ENCODE peak calls at places on chromosomes 12 and 14, in five cellular contexts. One of them, this sample, is unnamed.

GRCh38 chr12:51270067-51270846 is at the start of gene SMAGP:
- DNase-seq in SK-N-SH: peak
- DNase-seq in GM12878: no peak
- DNase-seq in HepG2: peak
- DNase-seq in K562: peak
- DNase-seq in this sample: no peak

GRCh38 chr12:51326762-51327439 is 2.9 kb upstream of the BIN2 start:
- DNase-seq in K562: peak
- DNase-seq in SK-N-SH: no peak
- DNase-seq in HepG2: no peak
- DNase-seq in GM12878: peak
- DNase-seq in this sample: peak

GRCh38 chr12:19799216-19799615 is 359.9 kb downstream of the AEBP2 start:
- DNase-seq in SK-N-SH: no peak
- DNase-seq in K562: no peak
- DNase-seq in GM12878: no peak
- DNase-seq in HepG2: no peak
- DNase-seq in this sample: no peak

GRCh38 chr12:130641571-130642184 is 74.4 kb downstream of the RIMBP2 start:
- DNase-seq in HepG2: no peak
- DNase-seq in SK-N-SH: no peak
- DNase-seq in K562: no peak
- DNase-seq in GM12878: no peak
- DNase-seq in this sample: no peak

GRCh38 chr12:28759334-28759733 is 389.7 kb upstream of the FAR2 start:
- DNase-seq in K562: no peak
- DNase-seq in SK-N-SH: no peak
- DNase-seq in HepG2: peak
- DNase-seq in GM12878: no peak
- DNase-seq in this sample: no peak

GRCh38 chr12:97995578-97995977 is 519.8 kb upstream of the TMPO start:
- DNase-seq in K562: no peak
- DNase-seq in GM12878: no peak
- DNase-seq in SK-N-SH: no peak
- DNase-seq in HepG2: no peak
- DNase-seq in this sample: no peak

GRCh38 chr14:64755661-64756265 is 51.5 kb downstream of the PLEKHG3 start:
- DNase-seq in HepG2: no peak
- DNase-seq in GM12878: no peak
- DNase-seq in K562: no peak
- DNase-seq in SK-N-SH: no peak
- DNase-seq in this sample: no peak

GRCh38 chr12:92438641-92439396 is 264.0 kb upstream of the PLEKHG7 start:
- DNase-seq in SK-N-SH: no peak
- DNase-seq in HepG2: no peak
- DNase-seq in GM12878: no peak
- DNase-seq in K562: no peak
- DNase-seq in this sample: no peak

GRCh38 chr12:47223848-47224213 is 144.1 kb upstream of the AMIGO2 start:
- DNase-seq in HepG2: peak
- DNase-seq in GM12878: no peak
- DNase-seq in SK-N-SH: no peak
- DNase-seq in K562: no peak
- DNase-seq in this sample: no peak

GRCh38 chr14:25108959-25109358 is 59.0 kb upstream of the STXBP6 start:
- DNase-seq in HepG2: peak
- DNase-seq in GM12878: no peak
- DNase-seq in K562: no peak
- DNase-seq in SK-N-SH: no peak
- DNase-seq in this sample: no peak

GRCh38 chr14:76957224-76957881 is 71.2 kb downstream of the IRF2BPL start:
- DNase-seq in GM12878: no peak
- DNase-seq in HepG2: no peak
- DNase-seq in K562: no peak
- DNase-seq in SK-N-SH: peak
- DNase-seq in this sample: no peak

GRCh38 chr14:59690426-59690825 is 113.8 kb upstream of the CCDC175 start:
- DNase-seq in GM12878: no peak
- DNase-seq in K562: no peak
- DNase-seq in HepG2: no peak
- DNase-seq in SK-N-SH: no peak
- DNase-seq in this sample: no peak

GRCh38 chr12:70787612-70788011 is 132.9 kb downstream of the PTPRR start:
- DNase-seq in K562: no peak
- DNase-seq in HepG2: no peak
- DNase-seq in GM12878: no peak
- DNase-seq in SK-N-SH: peak
- DNase-seq in this sample: no peak

GRCh38 chr14:69260979-69261605 is 1.1 kb downstream of the GALNT16 start:
- DNase-seq in HepG2: no peak
- DNase-seq in GM12878: no peak
- DNase-seq in K562: peak
- DNase-seq in SK-N-SH: peak
- DNase-seq in this sample: no peak

DNA sequence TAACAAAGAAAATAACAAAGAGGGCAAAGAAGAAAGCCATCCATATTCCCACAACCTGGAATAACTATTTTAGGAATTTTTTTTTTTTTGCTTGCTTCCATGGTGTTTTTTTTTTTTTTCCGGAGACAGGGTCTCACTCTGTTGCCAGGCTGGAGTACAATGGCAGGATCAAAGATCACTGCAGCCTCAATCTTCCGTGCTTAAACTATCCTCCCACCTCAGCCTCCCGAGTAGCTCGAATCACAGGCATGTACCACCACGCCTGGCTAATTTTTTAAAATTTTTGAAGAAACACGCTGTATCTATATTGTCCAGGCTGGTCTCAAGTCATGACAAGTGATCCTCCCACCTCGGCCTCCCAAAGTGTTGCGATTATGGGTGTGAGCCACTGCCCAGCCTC is 20.2 kb upstream of the ARID4A start:
- DNase-seq in GM12878: no peak
- DNase-seq in K562: no peak
- DNase-seq in SK-N-SH: no peak
- DNase-seq in HepG2: no peak
- DNase-seq in this sample: no peak
- TF ChIP-seq GABPA in GM12878: no peak
- TF ChIP-seq GABPA in K562: no peak
- TF ChIP-seq GABPA in SK-N-SH: no peak
- TF ChIP-seq GABPA in HepG2: no peak
- TF ChIP-seq GABPA in this sample: no peak

DNA sequence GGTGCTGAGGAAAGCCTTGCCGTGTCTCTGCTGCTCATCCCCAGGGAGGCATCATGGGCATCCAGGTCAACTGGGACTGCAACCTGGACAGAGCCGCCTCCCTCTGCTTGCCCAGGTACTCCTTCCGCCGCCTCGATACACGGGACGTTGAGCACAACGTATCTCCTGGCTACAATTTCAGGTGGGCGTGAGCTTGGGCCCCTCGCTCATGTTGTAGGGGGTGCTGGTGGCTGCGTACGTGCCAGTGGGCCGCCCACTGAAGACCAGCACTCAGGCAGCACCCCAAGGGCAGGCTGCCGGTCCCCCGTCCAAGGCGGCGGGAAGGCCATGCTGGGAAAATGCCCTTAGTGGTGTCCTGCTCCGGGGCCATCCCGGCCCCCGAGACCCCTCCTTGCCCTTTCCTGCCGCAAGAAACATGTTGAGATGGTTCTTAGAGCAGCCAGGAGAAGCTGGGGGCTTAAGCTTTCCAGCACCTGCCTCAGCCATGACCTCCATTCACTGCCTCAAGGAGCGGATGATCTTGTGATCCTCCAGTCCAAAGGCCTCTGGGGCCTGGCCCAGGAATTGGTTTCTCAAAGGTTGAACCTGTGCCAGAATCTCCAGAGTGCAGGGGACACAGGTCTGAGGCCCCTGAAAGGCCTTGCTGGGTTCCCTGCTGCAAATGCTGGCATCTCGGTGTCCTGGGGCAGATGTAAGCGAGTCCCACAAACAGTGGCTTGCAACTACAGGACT is 19.2 kb downstream of the P2RX4 start:
- DNase-seq in GM12878: no peak
- DNase-seq in SK-N-SH: peak
- DNase-seq in K562: no peak
- DNase-seq in HepG2: no peak
- DNase-seq in this sample: no peak
- TF ChIP-seq REST in GM12878: no peak
- TF ChIP-seq REST in SK-N-SH: no peak
- TF ChIP-seq REST in K562: no peak
- TF ChIP-seq REST in HepG2: no peak
- TF ChIP-seq REST in this sample: no peak

GRCh38 chr12:108838194-108839010 is 19.0 kb downstream of the SSH1 start:
- DNase-seq in HepG2: peak
- DNase-seq in K562: peak
- DNase-seq in GM12878: peak
- DNase-seq in SK-N-SH: peak
- DNase-seq in this sample: peak

GRCh38 chr12:108839011-108839889 is 18.1 kb downstream of the SSH1 start:
- DNase-seq in K562: no peak
- DNase-seq in SK-N-SH: peak
- DNase-seq in HepG2: no peak
- DNase-seq in GM12878: no peak
- DNase-seq in this sample: no peak

GRCh38 chr12:108842364-108842763 is 15.0 kb downstream of the SSH1 start:
- DNase-seq in HepG2: no peak
- DNase-seq in GM12878: no peak
- DNase-seq in SK-N-SH: no peak
- DNase-seq in K562: no peak
- DNase-seq in this sample: no peak

GRCh38 chr12:108839890-108840230 is 17.5 kb downstream of the SSH1 start:
- DNase-seq in GM12878: no peak
- DNase-seq in K562: no peak
- DNase-seq in HepG2: no peak
- DNase-seq in SK-N-SH: no peak
- DNase-seq in this sample: no peak

DNA sequence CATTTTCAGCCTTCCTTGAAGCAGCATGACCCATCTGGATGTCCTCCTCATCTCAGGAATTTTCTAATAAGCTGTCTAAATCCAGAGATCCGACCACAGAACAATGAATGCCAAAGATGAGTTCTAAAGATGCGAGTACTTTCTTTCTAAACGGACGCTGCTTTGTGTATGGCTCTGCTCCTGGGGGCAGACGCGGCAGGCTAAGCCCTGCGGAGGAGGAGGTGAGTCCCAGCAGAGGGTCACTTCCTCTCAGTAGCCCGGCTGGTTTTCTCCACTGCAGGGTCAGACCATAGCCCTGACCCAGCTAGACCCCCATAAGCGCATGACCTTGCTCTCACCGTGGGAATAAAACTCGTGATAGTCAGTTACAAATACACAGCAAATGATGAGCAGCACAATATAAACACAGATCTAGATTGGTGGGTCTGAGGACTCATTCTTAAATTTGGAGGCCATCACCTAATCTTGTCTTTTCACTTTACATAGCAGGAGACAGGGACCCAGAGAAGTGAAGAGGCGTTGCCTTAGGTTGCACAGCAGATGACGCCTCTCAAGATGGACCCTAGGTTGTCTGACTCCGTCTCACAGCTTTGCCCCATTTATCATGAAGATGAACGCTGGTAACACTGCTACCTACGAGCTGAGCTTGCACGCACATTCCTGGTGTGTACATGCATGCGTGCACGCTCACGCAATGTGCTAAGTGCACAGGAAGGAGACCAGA is 16.6 kb downstream of the SSH1 start:
- DNase-seq in K562: no peak
- DNase-seq in GM12878: no peak
- DNase-seq in SK-N-SH: no peak
- DNase-seq in HepG2: no peak
- DNase-seq in this sample: no peak
- H3K27ac ChIP-seq in K562: no peak
- H3K27ac ChIP-seq in GM12878: no peak
- H3K27ac ChIP-seq in SK-N-SH: peak
- H3K27ac ChIP-seq in HepG2: no peak
- H3K27ac ChIP-seq in this sample: no peak

DNA sequence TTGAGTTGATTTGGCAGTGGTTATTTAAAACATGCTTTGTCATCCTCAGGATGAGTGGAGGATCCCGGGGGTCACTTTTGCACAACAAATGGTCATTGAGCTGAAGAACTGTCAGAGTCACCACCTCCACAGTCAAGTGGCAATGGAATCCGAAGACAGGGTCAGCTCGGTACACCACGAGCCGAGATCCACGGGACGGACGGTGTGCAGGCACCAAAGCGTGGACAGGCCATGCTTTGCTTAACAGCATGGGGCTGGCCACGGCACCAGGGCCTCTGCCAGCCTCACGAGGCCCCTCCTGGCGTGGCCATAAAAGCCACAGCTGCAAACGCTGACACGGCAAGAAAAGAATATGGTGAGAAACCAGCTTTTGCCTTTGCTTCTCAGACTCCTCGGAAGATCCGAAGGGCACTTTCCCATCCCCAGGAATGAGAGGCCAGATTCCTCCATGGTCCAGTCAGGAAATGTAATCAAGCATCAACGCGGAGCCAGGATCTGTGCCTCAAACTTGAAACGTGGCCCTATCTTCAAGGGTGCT is 152.2 kb upstream of the DIO3 start:
- DNase-seq in GM12878: no peak
- DNase-seq in SK-N-SH: no peak
- DNase-seq in HepG2: no peak
- DNase-seq in K562: no peak
- DNase-seq in this sample: no peak
- TF ChIP-seq GABPA in GM12878: no peak
- TF ChIP-seq GABPA in SK-N-SH: no peak
- TF ChIP-seq GABPA in HepG2: no peak
- TF ChIP-seq GABPA in K562: no peak
- TF ChIP-seq GABPA in this sample: no peak